ENCODE peak calls at places on chromosomes 5 and 9, in four cellular contexts. C is sigmoid colon, W is GM12878, A is K562. D is an unnamed sample.

GRCh38 chr5:126595486-126596083 is 566 bp upstream of the ALDH7A1 start:
- DNase-seq in A (no peak), C (no peak), W (no peak), D (no peak)

GRCh38 chr5:181161534-181162175 is 14.3 kb downstream of the OR2V2 start:
- DNase-seq in A (peak; percentile 54), C (no peak), W (no peak), D (no peak)

GRCh38 chr5:88769165-88769564 is 113.8 kb downstream of the MEF2C start:
- DNase-seq in C (no peak), W (no peak), A (no peak), D (no peak)

GRCh38 chr5:160959804-160960203 is 107.8 kb upstream of the ATP10B start:
- DNase-seq in C (no peak), W (peak; percentile 62), A (no peak), D (peak; percentile 90)

GRCh38 chr9:89080193-89080592 is 88.9 kb downstream of the S1PR3 start:
- DNase-seq in C (peak; percentile 85), W (no peak), A (no peak), D (no peak)

GRCh38 chr9:121599186-121599871 is 52.1 kb upstream of the DAB2IP start:
- DNase-seq in W (no peak), C (peak; percentile 90), A (no peak), D (peak; percentile 92)

GRCh38 chr5:83701886-83702285 is 18.8 kb downstream of the HAPLN1 start:
- DNase-seq in C (no peak), W (no peak), A (no peak), D (no peak)

GRCh38 chr5:125342938-125343401 is 596.5 kb upstream of the ZNF608 start:
- DNase-seq in W (no peak), A (no peak), C (no peak), D (no peak)

GRCh38 chr5:131769337-131769736 is 27.5 kb downstream of the FNIP1 start:
- DNase-seq in W (no peak), A (no peak), C (no peak), D (no peak)

GRCh38 chr5:78706381-78706780 is 57.8 kb upstream of the LHFPL2 start:
- DNase-seq in A (no peak), C (no peak), W (no peak), D (no peak)

GRCh38 chr5:41143124-41143523 is 70.2 kb downstream of the C6 start:
- DNase-seq in A (no peak), W (no peak), C (no peak), D (no peak)

GRCh38 chr5:15852949-15853348 is 326.6 kb downstream of the MARCHF11 start:
- DNase-seq in C (no peak), A (no peak), W (no peak), D (no peak)

GRCh38 chr9:34809504-34810186 is 99.7 kb upstream of the CCL21 start:
- DNase-seq in W (no peak), A (peak; percentile 20), C (no peak), D (peak; percentile 75)

GRCh38 chr9:20729545-20729944 is 45.5 kb downstream of the FOCAD start:
- DNase-seq in A (no peak), C (no peak), W (no peak), D (no peak)

GRCh38 chr9:96344458-96345180 is 38.9 kb downstream of the SLC35D2 start:
- DNase-seq in C (peak; percentile 87), W (no peak), A (peak; percentile 81), D (peak; percentile 31)

GRCh38 chr5:73296772-73297171 is 123.8 kb downstream of the TMEM174 start:
- DNase-seq in A (peak; percentile 72), W (no peak), C (no peak), D (no peak)

GRCh38 chr5:172897691-172898512 is 61.3 kb upstream of the RPL26L1 start:
- DNase-seq in A (no peak), W (no peak), C (no peak), D (no peak)

GRCh38 chr5:119515192-119515591 is 62.9 kb downstream of the HSD17B4 start:
- DNase-seq in W (no peak), A (no peak), C (no peak), D (no peak)

GRCh38 chr9:106934424-106934823 is 71.5 kb downstream of the ZNF462 start:
- DNase-seq in C (no peak), W (no peak), A (no peak), D (no peak)

GRCh38 chr9:17802249-17802857 is 223.5 kb downstream of the SH3GL2 start:
- DNase-seq in W (no peak), A (no peak), C (no peak), D (no peak)

GRCh38 chr5:69213513-69214215 is 21.0 kb upstream of the CDK7 start:
- DNase-seq in C (no peak), A (peak; percentile 42), W (no peak), D (no peak)

GRCh38 chr9:133119039-133119438 is 2.0 kb downstream of the RALGDS start:
- DNase-seq in A (no peak), C (peak; percentile 84), W (no peak), D (no peak)

GRCh38 chr5:143177263-143177994 is 226.1 kb downstream of the NR3C1 start:
- DNase-seq in C (no peak), A (no peak), W (no peak), D (no peak)

GRCh38 chr9:95626885-95627558 is 110.3 kb upstream of the PTCH1 start:
- DNase-seq in C (peak; percentile 70), W (no peak), A (no peak), D (peak; percentile 60)

GRCh38 chr9:125254231-125254630 is 7.4 kb upstream of the GAPVD1 start:
- DNase-seq in C (no peak), A (no peak), W (no peak), D (no peak)

GRCh38 chr5:164504141-164504772 is 998.8 kb downstream of the MAT2B start:
- DNase-seq in C (no peak), A (peak; percentile 33), W (peak; percentile 5), D (no peak)

GRCh38 chr5:179267071-179267670 is 78.1 kb downstream of the ADAMTS2 start:
- DNase-seq in A (no peak), C (peak; percentile 68), W (no peak), D (peak; percentile 17)

GRCh38 chr5:154885438-154885837 is 27.0 kb downstream of the CNOT8 start:
- DNase-seq in C (no peak), A (no peak), W (no peak), D (no peak)

DNA sequence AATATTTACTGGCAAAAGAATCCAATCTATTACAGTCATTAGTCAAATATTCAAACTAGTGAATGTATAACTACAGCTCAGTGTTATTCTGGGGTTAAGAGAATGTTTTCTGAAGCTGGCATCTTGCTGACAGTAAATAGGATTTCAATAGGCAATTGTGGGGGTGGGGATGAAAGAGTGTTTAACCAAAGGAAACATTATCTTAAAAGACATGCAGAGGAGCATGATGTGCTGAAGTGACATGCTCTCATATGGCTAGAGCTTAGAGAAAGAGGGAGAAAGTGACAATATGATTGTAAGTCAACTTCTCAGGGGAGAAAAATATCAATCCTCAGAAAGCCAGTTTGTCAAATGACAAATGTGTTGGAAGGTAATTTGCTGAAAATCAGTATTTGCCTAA is 618.5 kb upstream of the RIOK2 start:
- DNase-seq in A (no peak), W (no peak), C (no peak), D (no peak)
- TF ChIP-seq EP300 in A (no peak), W (no peak), C (no peak), D (no peak)

GRCh38 chr5:149936700-149937091 is 7.9 kb downstream of the PDE6A start:
- DNase-seq in A (no peak), C (no peak), W (no peak), D (no peak)

GRCh38 chr5:149936044-149936699 is 8.4 kb downstream of the PDE6A start:
- DNase-seq in W (no peak), C (no peak), A (no peak), D (no peak)

GRCh38 chr5:149938272-149938671 is 6.3 kb downstream of the PDE6A start:
- DNase-seq in W (no peak), C (no peak), A (no peak), D (no peak)

GRCh38 chr5:149938791-149939358 is 5.7 kb downstream of the PDE6A start:
- DNase-seq in A (peak; percentile 36), W (no peak), C (no peak), D (peak; percentile 27)

DNA sequence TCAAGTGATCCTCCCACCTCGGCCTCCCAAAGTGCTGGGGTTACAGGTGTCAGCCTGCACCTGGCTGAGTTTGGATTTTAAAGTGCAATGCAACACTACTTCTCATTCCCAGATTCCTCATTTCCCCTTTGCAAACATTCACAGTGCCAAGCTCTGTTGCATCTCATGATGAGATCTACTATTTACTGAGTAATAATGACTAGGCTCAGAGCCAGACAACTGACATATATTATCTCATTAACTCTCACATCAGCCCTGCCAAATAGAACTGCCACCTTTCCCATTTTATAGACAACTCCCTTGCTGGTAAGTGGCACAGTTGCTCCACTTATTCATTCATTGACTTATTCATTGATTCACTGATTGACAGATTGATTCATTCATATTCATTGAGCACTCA is 7.0 kb downstream of the PDE6A start:
- DNase-seq in A (no peak), C (no peak), W (no peak), D (no peak)
- TF ChIP-seq EP300 in A (no peak), C (no peak), W (no peak), D (no peak)

DNA sequence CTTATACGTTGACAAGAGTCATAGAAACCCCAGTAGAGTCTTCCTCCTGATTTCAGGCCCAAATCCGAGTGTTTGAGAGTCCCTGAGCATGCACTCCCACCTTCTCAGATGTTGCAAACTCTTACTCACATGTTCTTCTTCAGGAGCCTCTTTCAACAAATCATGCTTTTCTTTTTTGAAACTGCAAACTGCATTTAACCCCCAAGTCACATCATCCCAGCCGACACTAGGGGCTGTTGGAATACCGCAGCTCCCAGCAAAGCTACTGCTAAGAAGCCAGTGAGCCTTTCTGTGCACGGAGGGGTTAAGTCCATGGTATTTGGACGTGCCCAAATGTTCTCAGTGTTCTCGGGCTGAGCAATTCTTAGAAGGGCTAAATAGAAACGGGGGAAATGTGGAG is 282.9 kb downstream of the NFIB start:
- DNase-seq in A (no peak), W (no peak), C (peak; percentile 68), D (no peak)
- TF ChIP-seq EP300 in A (no peak), W (no peak), C (no peak), D (no peak)

GRCh38 chr5:90308787-90309585 is 100.6 kb downstream of the CETN3 start:
- DNase-seq in C (no peak), W (no peak), A (no peak), D (no peak)
- TF ChIP-seq EP300 in C (no peak), W (no peak), A (no peak), D (no peak)

DNA sequence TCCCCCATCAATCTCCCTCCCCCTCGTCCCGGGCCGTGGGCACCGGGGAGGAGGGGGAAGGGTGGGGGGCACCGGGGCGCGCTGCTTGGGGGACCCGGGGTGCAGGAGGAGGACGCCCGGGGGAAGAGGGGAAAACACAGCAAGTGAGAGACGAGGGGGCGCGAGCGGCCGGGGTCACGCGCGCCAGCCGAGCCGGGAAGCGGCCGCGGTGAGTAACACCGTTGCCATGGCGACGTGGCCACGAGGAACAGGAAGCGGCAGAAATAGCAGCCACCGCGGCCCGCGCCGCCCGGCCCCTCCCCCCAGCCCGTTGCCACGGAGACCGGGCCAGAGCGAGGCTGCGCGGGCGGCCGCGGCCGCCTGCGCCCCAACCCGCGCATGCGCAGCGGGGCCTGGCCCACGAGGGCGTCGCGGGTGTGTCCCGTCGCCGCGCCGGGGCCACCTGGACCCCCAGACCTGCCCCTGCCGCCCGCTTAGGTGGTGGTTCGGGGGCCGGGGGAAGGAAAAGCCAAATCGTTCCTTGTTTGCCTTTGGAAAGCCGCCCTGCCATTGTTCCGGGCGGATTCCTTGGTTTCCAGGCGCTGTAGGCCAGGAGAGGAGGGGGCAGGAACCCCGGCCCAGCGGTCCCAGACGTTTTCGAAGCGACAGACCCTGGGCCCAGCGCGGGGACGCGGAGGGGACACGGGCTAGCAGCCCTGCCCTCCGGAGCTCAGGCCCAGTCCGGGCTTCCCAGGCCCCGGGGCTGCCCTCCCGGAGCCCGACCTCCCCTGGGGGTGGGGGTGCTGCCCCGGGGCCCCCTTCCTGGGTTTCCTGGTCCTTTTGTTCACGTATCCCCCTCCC is 207.1 kb downstream of the C9orf50 start:
- DNase-seq in C (peak; percentile 99), A (peak; percentile 97), W (peak; percentile 58), D (peak; percentile 100)
- TF ChIP-seq EP300 in C (peak; percentile 91), A (peak; percentile 57), W (peak; percentile 71), D (peak; percentile 39)